ENCODE peak calls at places on chromosome 18, in four cellular contexts. G, Z, I and B are unnamed samples.

GRCh38 chr18:79522451-79523220 is 126.9 kb downstream of the NFATC1 start:
- DNase-seq in G (no peak), I (no peak), Z (no peak), B (no peak)

GRCh38 chr18:14941256-14941655 is 193.3 kb downstream of the ANKRD30B start:
- DNase-seq in I (no peak), G (no peak), Z (no peak), B (no peak)

GRCh38 chr18:3129053-3129864 is 90.5 kb downstream of the MYOM1 start:
- DNase-seq in Z (peak; percentile 89), G (peak; percentile 87), I (peak; percentile 43), B (peak; percentile 10)

GRCh38 chr18:48956378-48956777 is 5.6 kb upstream of the SMAD7 start:
- DNase-seq in Z (peak; percentile 40), G (peak; percentile 93), I (no peak), B (no peak)

GRCh38 chr18:6521804-6522418 is 107.2 kb upstream of the L3MBTL4 start:
- DNase-seq in Z (peak; percentile 63), I (peak; percentile 26), G (peak; percentile 65), B (no peak)

GRCh38 chr18:26471027-26471426 is 77.3 kb downstream of the KCTD1 start:
- DNase-seq in I (no peak), G (peak; percentile 38), Z (peak; percentile 75), B (no peak)

GRCh38 chr18:75025573-75025972 is 183.4 kb downstream of the PTGR3 start:
- DNase-seq in G (no peak), Z (no peak), I (no peak), B (no peak)

GRCh38 chr18:54254265-54254758 is 15.0 kb upstream of the POLI start:
- DNase-seq in I (no peak), G (peak; percentile 65), Z (peak; percentile 27), B (no peak)

GRCh38 chr18:54069729-54070128 is 154.7 kb downstream of the MBD2 start:
- DNase-seq in G (no peak), Z (no peak), I (no peak), B (no peak)

GRCh38 chr18:40855661-40856060 is 1099.4 kb upstream of the PIK3C3 start:
- DNase-seq in G (no peak), I (no peak), Z (no peak), B (no peak)

GRCh38 chr18:5237083-5237722 is 40.1 kb upstream of the AKAIN1 start:
- DNase-seq in G (no peak), I (peak; percentile 3), Z (no peak), B (no peak)

GRCh38 chr18:36572135-36572856 is 256.5 kb downstream of the TPGS2 start:
- DNase-seq in Z (peak; percentile 60), I (peak; percentile 4), G (peak; percentile 68), B (no peak)

GRCh38 chr18:62621546-62621945 is 93.8 kb upstream of the PHLPP1 start:
- DNase-seq in I (no peak), G (peak; percentile 42), Z (peak; percentile 27), B (no peak)

GRCh38 chr18:46073474-46074331 is 1.6 kb upstream of the PSTPIP2 start:
- DNase-seq in G (peak; percentile 86), Z (peak; percentile 76), I (peak; percentile 18), B (no peak)

GRCh38 chr18:47050468-47050867 is 15.0 kb upstream of the ELOA2 start:
- DNase-seq in I (peak; percentile 29), G (peak; percentile 75), Z (peak; percentile 39), B (peak; percentile 17)

GRCh38 chr18:41756141-41756540 is 198.9 kb upstream of the PIK3C3 start:
- DNase-seq in G (no peak), Z (no peak), I (no peak), B (no peak)

GRCh38 chr18:74951165-74951760 is 257.7 kb downstream of the PTGR3 start:
- DNase-seq in Z (peak; percentile 96), I (no peak), G (peak; percentile 97), B (peak; percentile 85)

GRCh38 chr18:41459657-41460056 is 495.4 kb upstream of the PIK3C3 start:
- DNase-seq in G (no peak), I (no peak), Z (no peak), B (no peak)

GRCh38 chr18:80231151-80231550 is 16.2 kb downstream of the PARD6G start:
- DNase-seq in I (no peak), Z (no peak), G (no peak), B (no peak)

GRCh38 chr18:13725566-13726227 is 661 bp downstream of the FAM210A start:
- DNase-seq in I (peak; percentile 10), G (peak; percentile 14), Z (no peak), B (no peak)

GRCh38 chr18:22195052-22195451 is 25.7 kb downstream of the GATA6 start:
- DNase-seq in I (no peak), G (no peak), Z (no peak), B (no peak)

GRCh38 chr18:7117390-7118355 is at the start of gene LAMA1:
- DNase-seq in G (peak; percentile 32), Z (no peak), I (no peak), B (no peak)

GRCh38 chr18:28175930-28176673 is 828 bp downstream of the CDH2 start:
- DNase-seq in Z (no peak), G (peak; percentile 50), I (no peak), B (no peak)

GRCh38 chr18:28177828-28178635 is 1.1 kb upstream of the CDH2 start:
- DNase-seq in I (no peak), G (peak; percentile 73), Z (peak; percentile 58), B (no peak)

GRCh38 chr18:28176674-28176932 is 327 bp downstream of the CDH2 start:
- DNase-seq in Z (no peak), I (no peak), G (no peak), B (no peak)

GRCh38 chr18:28178720-28179119 is 1.8 kb upstream of the CDH2 start:
- DNase-seq in I (no peak), G (peak; percentile 69), Z (peak; percentile 41), B (no peak)

GRCh38 chr18:28176933-28177827 is at the start of gene CDH2:
- DNase-seq in G (peak; percentile 88), I (no peak), Z (peak; percentile 85), B (peak; percentile 47)
- H3K4me3 ChIP-seq in G (peak within 1 kb of the TSS; percentile 79), I (peak within 1 kb of the TSS; percentile 19), Z (peak within 1 kb of the TSS; percentile 86), B (peak within 1 kb of the TSS; percentile 79)

GRCh38 chr18:34531110-34531509 is 179.0 kb upstream of the DTNA start:
- DNase-seq in G (no peak), Z (no peak), I (no peak), B (no peak)

GRCh38 chr18:34522627-34523026 is 187.5 kb upstream of the DTNA start:
- DNase-seq in G (no peak), I (no peak), Z (no peak), B (no peak)

GRCh38 chr18:34529358-34530335 is 180.5 kb upstream of the DTNA start:
- DNase-seq in Z (no peak), I (no peak), G (no peak), B (no peak)

GRCh38 chr18:34528177-34528576 is 181.9 kb upstream of the DTNA start:
- DNase-seq in G (no peak), I (no peak), Z (no peak), B (no peak)
- TF ChIP-seq CTCF in G (no peak), I (no peak), Z (no peak), B (no peak)

DNA sequence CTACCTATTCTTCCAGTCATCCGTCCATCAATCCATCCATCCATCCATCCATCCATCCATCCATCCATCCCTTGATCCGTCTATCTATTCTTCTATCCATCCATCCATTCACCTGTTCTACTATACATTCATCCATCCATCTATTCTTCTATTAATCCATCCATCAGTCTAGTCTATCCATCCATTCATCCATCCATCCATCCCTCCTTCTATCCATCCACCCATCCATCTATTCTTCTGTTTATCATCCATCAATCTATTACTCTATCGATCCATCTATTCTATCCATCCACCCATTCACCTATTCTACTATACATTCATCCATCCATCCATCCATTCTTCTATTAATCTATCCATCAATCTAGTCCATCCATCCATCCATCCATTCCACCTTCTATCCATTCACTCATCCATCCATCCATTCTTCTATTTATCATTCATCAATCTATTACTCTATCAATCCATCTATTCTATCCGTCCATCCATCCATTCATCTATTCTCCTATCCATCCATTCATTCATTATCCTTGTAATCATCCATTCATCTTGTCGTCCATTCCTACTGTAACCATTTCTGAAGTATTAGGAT is 110.4 kb upstream of the ZNF516 start:
- DNase-seq in G (no peak), Z (no peak), I (no peak), B (no peak)
- H3K4me3 ChIP-seq in G (no peak overlapping the region), Z (no peak overlapping the region), I (no peak overlapping the region), B (no peak overlapping the region)

GRCh38 chr18:30889582-30890301 is 152.8 kb downstream of the DSC3 start:
- DNase-seq in I (no peak), G (peak; percentile 9), Z (peak; percentile 2), B (no peak)
- TF ChIP-seq CTCF in I (no peak), G (peak; percentile 3), Z (peak; percentile 65), B (no peak)

GRCh38 chr18:9537638-9538037 is 62.3 kb downstream of the RALBP1 start:
- DNase-seq in Z (no peak), I (no peak), G (no peak), B (no peak)
- H3K4me3 ChIP-seq in Z (no peak overlapping the region), I (no peak overlapping the region), G (no peak overlapping the region), B (no peak overlapping the region)